ENCODE peak calls at places on chromosomes 11 and 22, in seven cellular contexts. One of them, this sample, is unnamed.

GRCh38 chr22:22593964-22594656 is 35.0 kb upstream of the PRAME start:
- DNase-seq in cardiac fibroblast: peak
- DNase-seq in mesendoderm: peak
- DNase-seq in mucosa of descending colon: peak
- DNase-seq in aorta: no peak
- DNase-seq in effector memory CD4-positive, alpha-beta T cell: peak
- DNase-seq in H7: peak
- DNase-seq in this sample: peak

GRCh38 chr11:92211576-92212167 is 12.9 kb upstream of the FAT3 start:
- DNase-seq in cardiac fibroblast: peak
- DNase-seq in mesendoderm: peak
- DNase-seq in mucosa of descending colon: peak
- DNase-seq in aorta: peak
- DNase-seq in effector memory CD4-positive, alpha-beta T cell: no peak
- DNase-seq in H7: peak
- DNase-seq in this sample: no peak

GRCh38 chr22:44337658-44338004 is 24.9 kb upstream of the SHISAL1 start:
- DNase-seq in cardiac fibroblast: peak
- DNase-seq in mesendoderm: peak
- DNase-seq in mucosa of descending colon: no peak
- DNase-seq in aorta: peak
- DNase-seq in effector memory CD4-positive, alpha-beta T cell: no peak
- DNase-seq in H7: peak
- DNase-seq in this sample: no peak

GRCh38 chr11:119796363-119797060 is 67.5 kb upstream of the NECTIN1 start:
- DNase-seq in cardiac fibroblast: no peak
- DNase-seq in mesendoderm: no peak
- DNase-seq in mucosa of descending colon: no peak
- DNase-seq in aorta: no peak
- DNase-seq in effector memory CD4-positive, alpha-beta T cell: no peak
- DNase-seq in H7: peak
- DNase-seq in this sample: no peak

GRCh38 chr22:41021039-41021654 is 70.0 kb downstream of the RBX1 start:
- DNase-seq in cardiac fibroblast: no peak
- DNase-seq in mesendoderm: peak
- DNase-seq in mucosa of descending colon: peak
- DNase-seq in aorta: peak
- DNase-seq in effector memory CD4-positive, alpha-beta T cell: no peak
- DNase-seq in H7: peak
- DNase-seq in this sample: peak

GRCh38 chr22:25837288-25837900 is 95.4 kb downstream of the MYO18B start:
- DNase-seq in cardiac fibroblast: no peak
- DNase-seq in mesendoderm: no peak
- DNase-seq in mucosa of descending colon: no peak
- DNase-seq in aorta: no peak
- DNase-seq in effector memory CD4-positive, alpha-beta T cell: no peak
- DNase-seq in H7: no peak
- DNase-seq in this sample: no peak

GRCh38 chr11:86150826-86151187 is 81.9 kb upstream of the PICALM start:
- DNase-seq in cardiac fibroblast: peak
- DNase-seq in mesendoderm: no peak
- DNase-seq in mucosa of descending colon: no peak
- DNase-seq in aorta: no peak
- DNase-seq in effector memory CD4-positive, alpha-beta T cell: no peak
- DNase-seq in H7: no peak
- DNase-seq in this sample: no peak

GRCh38 chr22:19495562-19496323 is 16.0 kb downstream of the CDC45 start:
- DNase-seq in cardiac fibroblast: peak
- DNase-seq in mesendoderm: peak
- DNase-seq in mucosa of descending colon: no peak
- DNase-seq in aorta: no peak
- DNase-seq in effector memory CD4-positive, alpha-beta T cell: no peak
- DNase-seq in H7: no peak
- DNase-seq in this sample: no peak

GRCh38 chr11:35088226-35088625 is 50.7 kb upstream of the CD44 start:
- DNase-seq in cardiac fibroblast: no peak
- DNase-seq in mesendoderm: no peak
- DNase-seq in mucosa of descending colon: no peak
- DNase-seq in aorta: no peak
- DNase-seq in effector memory CD4-positive, alpha-beta T cell: no peak
- DNase-seq in H7: no peak
- DNase-seq in this sample: no peak

GRCh38 chr22:17902960-17903359 is 121.4 kb downstream of the MICAL3 start:
- DNase-seq in cardiac fibroblast: no peak
- DNase-seq in mesendoderm: no peak
- DNase-seq in mucosa of descending colon: no peak
- DNase-seq in aorta: no peak
- DNase-seq in effector memory CD4-positive, alpha-beta T cell: no peak
- DNase-seq in H7: no peak
- DNase-seq in this sample: no peak

GRCh38 chr11:108592591-108593213 is 866 bp downstream of the EXPH5 start:
- DNase-seq in cardiac fibroblast: no peak
- DNase-seq in mesendoderm: no peak
- DNase-seq in mucosa of descending colon: peak
- DNase-seq in aorta: peak
- DNase-seq in effector memory CD4-positive, alpha-beta T cell: no peak
- DNase-seq in H7: no peak
- DNase-seq in this sample: peak

GRCh38 chr11:44623716-44624491 is 58.4 kb downstream of the CD82 start:
- DNase-seq in cardiac fibroblast: peak
- DNase-seq in mesendoderm: no peak
- DNase-seq in mucosa of descending colon: no peak
- DNase-seq in aorta: peak
- DNase-seq in effector memory CD4-positive, alpha-beta T cell: no peak
- DNase-seq in H7: peak
- DNase-seq in this sample: no peak

GRCh38 chr22:20600137-20600673 is 92.8 kb downstream of the MED15 start:
- DNase-seq in cardiac fibroblast: no peak
- DNase-seq in mesendoderm: no peak
- DNase-seq in mucosa of descending colon: no peak
- DNase-seq in aorta: no peak
- DNase-seq in effector memory CD4-positive, alpha-beta T cell: no peak
- DNase-seq in H7: no peak
- DNase-seq in this sample: no peak

GRCh38 chr11:19867064-19867463 is 154.4 kb downstream of the NAV2 start:
- DNase-seq in cardiac fibroblast: no peak
- DNase-seq in mesendoderm: no peak
- DNase-seq in mucosa of descending colon: no peak
- DNase-seq in aorta: no peak
- DNase-seq in effector memory CD4-positive, alpha-beta T cell: no peak
- DNase-seq in H7: peak
- DNase-seq in this sample: no peak

GRCh38 chr22:47727656-47728055 is 965.2 kb downstream of the TBC1D22A start:
- DNase-seq in cardiac fibroblast: no peak
- DNase-seq in mesendoderm: peak
- DNase-seq in mucosa of descending colon: no peak
- DNase-seq in aorta: no peak
- DNase-seq in effector memory CD4-positive, alpha-beta T cell: no peak
- DNase-seq in H7: no peak
- DNase-seq in this sample: no peak

GRCh38 chr11:65417702-65418430 is 4.7 kb upstream of the NEAT1 start:
- DNase-seq in cardiac fibroblast: peak
- DNase-seq in mesendoderm: peak
- DNase-seq in mucosa of descending colon: peak
- DNase-seq in aorta: peak
- DNase-seq in effector memory CD4-positive, alpha-beta T cell: no peak
- DNase-seq in H7: no peak
- DNase-seq in this sample: peak

GRCh38 chr11:8070417-8071101 is 10.5 kb upstream of the TUB start:
- DNase-seq in cardiac fibroblast: peak
- DNase-seq in mesendoderm: no peak
- DNase-seq in mucosa of descending colon: no peak
- DNase-seq in aorta: no peak
- DNase-seq in effector memory CD4-positive, alpha-beta T cell: no peak
- DNase-seq in H7: peak
- DNase-seq in this sample: no peak

GRCh38 chr11:8068605-8069221 is 12.3 kb upstream of the TUB start:
- DNase-seq in cardiac fibroblast: peak
- DNase-seq in mesendoderm: no peak
- DNase-seq in mucosa of descending colon: peak
- DNase-seq in aorta: no peak
- DNase-seq in effector memory CD4-positive, alpha-beta T cell: no peak
- DNase-seq in H7: no peak
- DNase-seq in this sample: no peak

GRCh38 chr11:8069771-8070170 is 11.2 kb upstream of the TUB start:
- DNase-seq in cardiac fibroblast: no peak
- DNase-seq in mesendoderm: no peak
- DNase-seq in mucosa of descending colon: no peak
- DNase-seq in aorta: no peak
- DNase-seq in effector memory CD4-positive, alpha-beta T cell: no peak
- DNase-seq in H7: no peak
- DNase-seq in this sample: no peak

GRCh38 chr11:8075119-8075726 is 5.8 kb upstream of the TUB start:
- DNase-seq in cardiac fibroblast: no peak
- DNase-seq in mesendoderm: no peak
- DNase-seq in mucosa of descending colon: no peak
- DNase-seq in aorta: no peak
- DNase-seq in effector memory CD4-positive, alpha-beta T cell: no peak
- DNase-seq in H7: no peak
- DNase-seq in this sample: no peak

GRCh38 chr11:8071616-8072581 is 9.1 kb upstream of the TUB start:
- DNase-seq in cardiac fibroblast: no peak
- DNase-seq in mesendoderm: no peak
- DNase-seq in mucosa of descending colon: no peak
- DNase-seq in aorta: peak
- DNase-seq in effector memory CD4-positive, alpha-beta T cell: no peak
- DNase-seq in H7: no peak
- DNase-seq in this sample: no peak
- H3K4me3 ChIP-seq in cardiac fibroblast: no peak
- H3K4me3 ChIP-seq in mesendoderm: no peak
- H3K4me3 ChIP-seq in mucosa of descending colon: no peak
- H3K4me3 ChIP-seq in aorta: no peak
- H3K4me3 ChIP-seq in effector memory CD4-positive, alpha-beta T cell: no peak
- H3K4me3 ChIP-seq in H7: no peak
- H3K4me3 ChIP-seq in this sample: no peak

GRCh38 chr11:111574373-111575230 is 27.6 kb upstream of the SIK2 start:
- DNase-seq in cardiac fibroblast: no peak
- DNase-seq in mesendoderm: no peak
- DNase-seq in mucosa of descending colon: no peak
- DNase-seq in aorta: no peak
- DNase-seq in effector memory CD4-positive, alpha-beta T cell: no peak
- DNase-seq in H7: no peak
- DNase-seq in this sample: no peak
- H3K4me3 ChIP-seq in cardiac fibroblast: no peak
- H3K4me3 ChIP-seq in mesendoderm: no peak
- H3K4me3 ChIP-seq in mucosa of descending colon: no peak
- H3K4me3 ChIP-seq in aorta: peak
- H3K4me3 ChIP-seq in effector memory CD4-positive, alpha-beta T cell: no peak
- H3K4me3 ChIP-seq in H7: no peak
- H3K4me3 ChIP-seq in this sample: no peak

GRCh38 chr11:67354314-67355022 is 1.1 kb upstream of the POLD4 start:
- DNase-seq in cardiac fibroblast: peak
- DNase-seq in mesendoderm: peak
- DNase-seq in mucosa of descending colon: peak
- DNase-seq in aorta: peak
- DNase-seq in effector memory CD4-positive, alpha-beta T cell: no peak
- DNase-seq in H7: peak
- DNase-seq in this sample: no peak

GRCh38 chr11:67356867-67357561 is 3.7 kb upstream of the POLD4 start:
- DNase-seq in cardiac fibroblast: peak
- DNase-seq in mesendoderm: peak
- DNase-seq in mucosa of descending colon: peak
- DNase-seq in aorta: peak
- DNase-seq in effector memory CD4-positive, alpha-beta T cell: peak
- DNase-seq in H7: peak
- DNase-seq in this sample: peak

GRCh38 chr11:67356551-67356866 is 3.2 kb upstream of the POLD4 start:
- DNase-seq in cardiac fibroblast: no peak
- DNase-seq in mesendoderm: no peak
- DNase-seq in mucosa of descending colon: no peak
- DNase-seq in aorta: no peak
- DNase-seq in effector memory CD4-positive, alpha-beta T cell: no peak
- DNase-seq in H7: peak
- DNase-seq in this sample: no peak

GRCh38 chr11:67355023-67355793 is 1.9 kb upstream of the POLD4 start:
- DNase-seq in cardiac fibroblast: no peak
- DNase-seq in mesendoderm: no peak
- DNase-seq in mucosa of descending colon: peak
- DNase-seq in aorta: no peak
- DNase-seq in effector memory CD4-positive, alpha-beta T cell: no peak
- DNase-seq in H7: peak
- DNase-seq in this sample: no peak

DNA sequence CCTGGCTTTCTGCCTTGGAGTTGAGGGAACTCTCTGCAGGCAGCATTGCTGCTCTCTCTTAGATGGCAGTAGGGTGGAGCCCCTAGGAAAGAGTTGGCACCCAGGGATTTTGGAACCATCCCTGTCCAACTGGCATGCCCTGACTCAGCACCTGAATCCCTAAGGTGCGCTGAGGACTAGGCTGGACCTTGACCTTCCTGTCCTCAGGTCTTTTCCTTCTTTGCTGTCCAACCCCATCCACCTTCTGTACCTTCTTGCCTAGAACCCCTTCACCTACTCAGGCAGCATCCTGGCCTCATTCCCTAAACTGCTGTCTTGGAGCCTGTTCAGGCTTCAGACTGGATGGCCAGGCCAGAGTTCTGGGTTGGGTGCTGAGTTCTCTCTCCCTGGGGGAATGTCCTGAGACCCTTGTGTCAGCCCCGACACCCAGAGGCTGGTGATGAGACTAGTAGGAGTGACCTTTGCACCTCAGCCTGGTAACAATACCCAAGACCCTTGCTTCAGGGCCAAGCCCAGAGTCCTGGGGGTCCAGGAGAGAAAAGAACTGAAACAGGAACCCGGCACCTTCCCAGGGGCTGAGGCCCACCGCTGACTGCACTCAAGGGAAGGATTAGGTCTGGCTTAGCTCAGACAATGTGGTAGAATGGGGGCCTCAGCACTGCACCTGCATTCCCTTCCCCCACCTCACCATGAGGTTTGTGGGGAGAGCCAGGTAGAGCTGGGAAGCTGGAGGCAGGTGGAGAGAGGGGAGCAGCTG is 2.6 kb upstream of the POLD4 start:
- DNase-seq in cardiac fibroblast: no peak
- DNase-seq in mesendoderm: no peak
- DNase-seq in mucosa of descending colon: peak
- DNase-seq in aorta: no peak
- DNase-seq in effector memory CD4-positive, alpha-beta T cell: no peak
- DNase-seq in H7: no peak
- DNase-seq in this sample: no peak
- H3K4me3 ChIP-seq in cardiac fibroblast: no peak
- H3K4me3 ChIP-seq in mesendoderm: no peak
- H3K4me3 ChIP-seq in mucosa of descending colon: no peak
- H3K4me3 ChIP-seq in aorta: no peak
- H3K4me3 ChIP-seq in effector memory CD4-positive, alpha-beta T cell: no peak
- H3K4me3 ChIP-seq in H7: no peak
- H3K4me3 ChIP-seq in this sample: no peak

GRCh38 chr11:112216591-112217105 is 9.6 kb upstream of the PTS start:
- DNase-seq in cardiac fibroblast: no peak
- DNase-seq in mesendoderm: no peak
- DNase-seq in mucosa of descending colon: no peak
- DNase-seq in aorta: no peak
- DNase-seq in effector memory CD4-positive, alpha-beta T cell: no peak
- DNase-seq in H7: no peak
- DNase-seq in this sample: no peak
- H3K4me3 ChIP-seq in cardiac fibroblast: no peak
- H3K4me3 ChIP-seq in mesendoderm: no peak
- H3K4me3 ChIP-seq in mucosa of descending colon: no peak
- H3K4me3 ChIP-seq in aorta: no peak
- H3K4me3 ChIP-seq in effector memory CD4-positive, alpha-beta T cell: no peak
- H3K4me3 ChIP-seq in H7: no peak
- H3K4me3 ChIP-seq in this sample: no peak

This sample was measured in naive thymus-derived CD4-positive, alpha-beta T cell.